ENCODE peak calls at places on chromosomes 13 and 19, in nine cellular contexts. One of them, this sample, is unnamed.

GRCh38 chr13:32278456-32278855 is 36.7 kb downstream of the ZAR1L start:
- DNase-seq in heart right ventricle: no peak
- DNase-seq in esophagus squamous epithelium: no peak
- DNase-seq in thoracic aorta: no peak
- DNase-seq in right lobe of liver: no peak
- DNase-seq in uterus: no peak
- DNase-seq in CD8-positive, alpha-beta memory T cell: no peak
- DNase-seq in PC-3: no peak
- DNase-seq in fibroblast of lung: peak; percentile 54
- DNase-seq in this sample: no peak

GRCh38 chr13:44433863-44434262 is 60.2 kb downstream of the SERP2 start:
- DNase-seq in heart right ventricle: no peak
- DNase-seq in esophagus squamous epithelium: no peak
- DNase-seq in fibroblast of lung: no peak
- DNase-seq in CD8-positive, alpha-beta memory T cell: no peak
- DNase-seq in uterus: no peak
- DNase-seq in thoracic aorta: no peak
- DNase-seq in right lobe of liver: no peak
- DNase-seq in PC-3: no peak
- DNase-seq in this sample: no peak

GRCh38 chr13:80133631-80134083 is 207.3 kb downstream of the SPRY2 start:
- DNase-seq in CD8-positive, alpha-beta memory T cell: no peak
- DNase-seq in thoracic aorta: no peak
- DNase-seq in esophagus squamous epithelium: no peak
- DNase-seq in fibroblast of lung: no peak
- DNase-seq in uterus: no peak
- DNase-seq in heart right ventricle: no peak
- DNase-seq in right lobe of liver: no peak
- DNase-seq in PC-3: no peak
- DNase-seq in this sample: no peak

GRCh38 chr13:29808264-29808663 is 42.2 kb downstream of the UBL3 start:
- DNase-seq in thoracic aorta: no peak
- DNase-seq in right lobe of liver: no peak
- DNase-seq in heart right ventricle: no peak
- DNase-seq in esophagus squamous epithelium: no peak
- DNase-seq in CD8-positive, alpha-beta memory T cell: no peak
- DNase-seq in fibroblast of lung: no peak
- DNase-seq in uterus: no peak
- DNase-seq in PC-3: no peak
- DNase-seq in this sample: no peak

GRCh38 chr19:41214161-41214560 is 4.9 kb upstream of the AXL start:
- DNase-seq in CD8-positive, alpha-beta memory T cell: no peak
- DNase-seq in thoracic aorta: no peak
- DNase-seq in PC-3: no peak
- DNase-seq in uterus: no peak
- DNase-seq in fibroblast of lung: no peak
- DNase-seq in right lobe of liver: no peak
- DNase-seq in heart right ventricle: no peak
- DNase-seq in esophagus squamous epithelium: no peak
- DNase-seq in this sample: no peak

GRCh38 chr13:94176576-94176975 is 302.9 kb downstream of the DCT start:
- DNase-seq in CD8-positive, alpha-beta memory T cell: no peak
- DNase-seq in heart right ventricle: no peak
- DNase-seq in esophagus squamous epithelium: no peak
- DNase-seq in PC-3: no peak
- DNase-seq in right lobe of liver: no peak
- DNase-seq in fibroblast of lung: peak; percentile 58
- DNase-seq in uterus: no peak
- DNase-seq in thoracic aorta: no peak
- DNase-seq in this sample: no peak

GRCh38 chr19:46954502-46955004 is 65.1 kb upstream of the NPAS1 start:
- DNase-seq in esophagus squamous epithelium: no peak
- DNase-seq in PC-3: no peak
- DNase-seq in right lobe of liver: no peak
- DNase-seq in heart right ventricle: no peak
- DNase-seq in thoracic aorta: no peak
- DNase-seq in fibroblast of lung: no peak
- DNase-seq in CD8-positive, alpha-beta memory T cell: no peak
- DNase-seq in uterus: no peak
- DNase-seq in this sample: no peak

GRCh38 chr13:40228486-40228885 is 438.0 kb downstream of the FOXO1 start:
- DNase-seq in right lobe of liver: no peak
- DNase-seq in esophagus squamous epithelium: no peak
- DNase-seq in heart right ventricle: no peak
- DNase-seq in CD8-positive, alpha-beta memory T cell: no peak
- DNase-seq in fibroblast of lung: peak; percentile 83
- DNase-seq in PC-3: no peak
- DNase-seq in uterus: peak; percentile 68
- DNase-seq in thoracic aorta: no peak
- DNase-seq in this sample: no peak

GRCh38 chr13:97223711-97224461 is 1.8 kb downstream of the MBNL2 start:
- DNase-seq in heart right ventricle: peak; percentile 30
- DNase-seq in esophagus squamous epithelium: no peak
- DNase-seq in uterus: peak; percentile 80
- DNase-seq in thoracic aorta: no peak
- DNase-seq in CD8-positive, alpha-beta memory T cell: no peak
- DNase-seq in right lobe of liver: no peak
- DNase-seq in PC-3: peak; percentile 72
- DNase-seq in fibroblast of lung: peak; percentile 96
- DNase-seq in this sample: no peak

GRCh38 chr13:106532111-106532929 is 3.1 kb downstream of the EFNB2 start:
- DNase-seq in thoracic aorta: no peak
- DNase-seq in CD8-positive, alpha-beta memory T cell: no peak
- DNase-seq in right lobe of liver: no peak
- DNase-seq in esophagus squamous epithelium: no peak
- DNase-seq in uterus: no peak
- DNase-seq in heart right ventricle: no peak
- DNase-seq in PC-3: peak; percentile 41
- DNase-seq in fibroblast of lung: peak; percentile 56
- DNase-seq in this sample: no peak

GRCh38 chr13:112209266-112209665 is 142.3 kb downstream of the SOX1 start:
- DNase-seq in heart right ventricle: no peak
- DNase-seq in CD8-positive, alpha-beta memory T cell: no peak
- DNase-seq in esophagus squamous epithelium: no peak
- DNase-seq in fibroblast of lung: no peak
- DNase-seq in PC-3: no peak
- DNase-seq in thoracic aorta: no peak
- DNase-seq in uterus: no peak
- DNase-seq in right lobe of liver: no peak
- DNase-seq in this sample: no peak

GRCh38 chr13:45518525-45519235 is 53.9 kb downstream of the COG3 start:
- DNase-seq in PC-3: peak; percentile 79
- DNase-seq in CD8-positive, alpha-beta memory T cell: no peak
- DNase-seq in thoracic aorta: no peak
- DNase-seq in heart right ventricle: no peak
- DNase-seq in uterus: no peak
- DNase-seq in right lobe of liver: no peak
- DNase-seq in fibroblast of lung: peak; percentile 15
- DNase-seq in esophagus squamous epithelium: no peak
- DNase-seq in this sample: no peak

GRCh38 chr19:13839938-13840750 is 36.8 kb upstream of the NANOS3 start:
- DNase-seq in heart right ventricle: peak; percentile 68
- DNase-seq in esophagus squamous epithelium: no peak
- DNase-seq in uterus: peak; percentile 62
- DNase-seq in thoracic aorta: no peak
- DNase-seq in fibroblast of lung: no peak
- DNase-seq in PC-3: peak; percentile 95
- DNase-seq in right lobe of liver: peak; percentile 63
- DNase-seq in CD8-positive, alpha-beta memory T cell: peak; percentile 77
- DNase-seq in this sample: no peak

GRCh38 chr13:28531956-28532225 is 37.0 kb upstream of the FLT1 start:
- DNase-seq in right lobe of liver: no peak
- DNase-seq in thoracic aorta: no peak
- DNase-seq in CD8-positive, alpha-beta memory T cell: no peak
- DNase-seq in PC-3: no peak
- DNase-seq in uterus: no peak
- DNase-seq in fibroblast of lung: no peak
- DNase-seq in heart right ventricle: no peak
- DNase-seq in esophagus squamous epithelium: no peak
- DNase-seq in this sample: no peak

GRCh38 chr19:40026597-40026970 is 29.4 kb downstream of the ZNF780B start:
- DNase-seq in right lobe of liver: no peak
- DNase-seq in fibroblast of lung: no peak
- DNase-seq in esophagus squamous epithelium: no peak
- DNase-seq in heart right ventricle: no peak
- DNase-seq in uterus: no peak
- DNase-seq in PC-3: no peak
- DNase-seq in CD8-positive, alpha-beta memory T cell: no peak
- DNase-seq in thoracic aorta: no peak
- DNase-seq in this sample: no peak

GRCh38 chr19:39052243-39052746 is 19.9 kb upstream of the FBXO27 start:
- DNase-seq in fibroblast of lung: peak; percentile 60
- DNase-seq in right lobe of liver: peak; percentile 65
- DNase-seq in CD8-positive, alpha-beta memory T cell: peak; percentile 77
- DNase-seq in heart right ventricle: peak; percentile 55
- DNase-seq in PC-3: peak; percentile 64
- DNase-seq in esophagus squamous epithelium: no peak
- DNase-seq in uterus: peak; percentile 26
- DNase-seq in thoracic aorta: peak; percentile 6
- DNase-seq in this sample: peak; percentile 50

GRCh38 chr19:17107546-17108452 is 32.2 kb downstream of the MYO9B start:
- DNase-seq in PC-3: peak; percentile 99
- DNase-seq in esophagus squamous epithelium: no peak
- DNase-seq in right lobe of liver: peak; percentile 70
- DNase-seq in uterus: peak; percentile 96
- DNase-seq in thoracic aorta: peak; percentile 96
- DNase-seq in heart right ventricle: peak; percentile 80
- DNase-seq in CD8-positive, alpha-beta memory T cell: no peak
- DNase-seq in fibroblast of lung: peak; percentile 97
- DNase-seq in this sample: no peak

GRCh38 chr13:71864981-71865857 is 1.8 kb downstream of the DACH1 start:
- DNase-seq in esophagus squamous epithelium: no peak
- DNase-seq in fibroblast of lung: peak; percentile 51
- DNase-seq in thoracic aorta: no peak
- DNase-seq in uterus: peak; percentile 14
- DNase-seq in CD8-positive, alpha-beta memory T cell: no peak
- DNase-seq in right lobe of liver: peak; percentile 38
- DNase-seq in PC-3: no peak
- DNase-seq in heart right ventricle: peak; percentile 54
- DNase-seq in this sample: peak; percentile 8

DNA sequence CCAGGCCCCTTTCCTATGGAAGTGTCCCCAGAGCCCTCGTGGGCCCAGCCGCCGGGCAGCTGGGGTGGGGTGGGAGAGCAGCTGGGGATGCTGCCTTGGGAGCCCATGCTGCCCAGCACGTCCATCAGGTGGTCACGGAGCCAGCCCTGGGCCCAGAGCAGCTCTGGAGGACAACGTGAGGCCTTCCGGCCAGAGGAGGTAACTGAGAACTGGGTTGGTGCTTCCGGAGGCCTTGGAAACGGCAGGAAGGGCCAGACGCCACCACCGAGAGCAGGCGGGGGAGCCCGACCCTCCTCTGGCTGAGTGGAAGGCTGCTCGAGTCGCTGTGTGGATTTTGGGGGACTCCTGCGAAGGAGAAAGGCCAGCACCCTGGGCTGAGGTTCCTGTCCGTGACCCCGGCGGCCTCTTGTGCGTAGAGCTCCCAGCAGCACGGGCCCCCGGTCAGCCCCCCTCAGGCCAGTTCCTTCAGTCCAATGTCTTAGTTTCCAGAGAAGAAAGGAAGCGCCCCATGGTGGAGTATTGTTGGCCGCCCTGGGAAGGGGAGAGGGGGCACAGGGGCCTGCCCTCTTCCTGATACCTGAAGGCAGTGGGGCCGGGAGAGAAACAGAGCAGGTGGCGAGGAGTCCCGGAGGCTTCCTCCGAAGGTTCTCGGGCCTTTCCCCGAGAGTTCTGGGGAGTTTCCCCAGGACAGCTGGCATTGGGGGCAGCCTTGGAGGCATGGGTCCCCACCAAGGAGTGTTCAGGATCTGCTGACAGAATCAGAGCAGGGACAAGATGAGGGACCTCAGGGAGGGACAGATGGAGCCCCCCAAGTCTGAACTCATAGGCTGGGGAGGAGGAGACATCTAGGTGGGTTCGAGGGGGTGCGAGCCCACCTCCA is 68.8 kb downstream of the MLLT1 start:
- DNase-seq in PC-3: no peak
- DNase-seq in thoracic aorta: no peak
- DNase-seq in CD8-positive, alpha-beta memory T cell: no peak
- DNase-seq in heart right ventricle: no peak
- DNase-seq in fibroblast of lung: no peak
- DNase-seq in uterus: no peak
- DNase-seq in esophagus squamous epithelium: no peak
- DNase-seq in right lobe of liver: no peak
- DNase-seq in this sample: no peak
- H3K36me3 ChIP-seq in PC-3: no peaks in the 10 kb centered on the region
- H3K36me3 ChIP-seq in thoracic aorta: peaks cover 25% of the 10 kb centered on the region
- H3K36me3 ChIP-seq in CD8-positive, alpha-beta memory T cell: no peaks in the 10 kb centered on the region
- H3K36me3 ChIP-seq in heart right ventricle: peaks cover 27% of the 10 kb centered on the region
- H3K36me3 ChIP-seq in fibroblast of lung: peaks cover 2% of the 10 kb centered on the region
- H3K36me3 ChIP-seq in uterus: no peaks in the 10 kb centered on the region
- H3K36me3 ChIP-seq in esophagus squamous epithelium: peaks cover 4% of the 10 kb centered on the region
- H3K36me3 ChIP-seq in right lobe of liver: peaks cover 4% of the 10 kb centered on the region
- H3K36me3 ChIP-seq in this sample: no peaks in the 10 kb centered on the region

GRCh38 chr19:20558011-20558410 is 7.6 kb downstream of the ZNF737 start:
- DNase-seq in thoracic aorta: no peak
- DNase-seq in fibroblast of lung: no peak
- DNase-seq in CD8-positive, alpha-beta memory T cell: no peak
- DNase-seq in right lobe of liver: peak; percentile 22
- DNase-seq in PC-3: no peak
- DNase-seq in uterus: no peak
- DNase-seq in esophagus squamous epithelium: no peak
- DNase-seq in heart right ventricle: peak; percentile 18
- DNase-seq in this sample: no peak
- H3K9me3 ChIP-seq in thoracic aorta: peaks cover 86% of the 10 kb centered on the region
- H3K9me3 ChIP-seq in fibroblast of lung: no peaks in the 10 kb centered on the region
- H3K9me3 ChIP-seq in CD8-positive, alpha-beta memory T cell: peaks cover 36% of the 10 kb centered on the region
- H3K9me3 ChIP-seq in right lobe of liver: peaks cover 12% of the 10 kb centered on the region
- H3K9me3 ChIP-seq in PC-3: peaks cover 21% of the 10 kb centered on the region
- H3K9me3 ChIP-seq in uterus: peaks cover 55% of the 10 kb centered on the region
- H3K9me3 ChIP-seq in esophagus squamous epithelium: peaks cover 47% of the 10 kb centered on the region
- H3K9me3 ChIP-seq in heart right ventricle: peaks cover 37% of the 10 kb centered on the region
- H3K9me3 ChIP-seq in this sample: peaks cover 84% of the 10 kb centered on the region

DNA sequence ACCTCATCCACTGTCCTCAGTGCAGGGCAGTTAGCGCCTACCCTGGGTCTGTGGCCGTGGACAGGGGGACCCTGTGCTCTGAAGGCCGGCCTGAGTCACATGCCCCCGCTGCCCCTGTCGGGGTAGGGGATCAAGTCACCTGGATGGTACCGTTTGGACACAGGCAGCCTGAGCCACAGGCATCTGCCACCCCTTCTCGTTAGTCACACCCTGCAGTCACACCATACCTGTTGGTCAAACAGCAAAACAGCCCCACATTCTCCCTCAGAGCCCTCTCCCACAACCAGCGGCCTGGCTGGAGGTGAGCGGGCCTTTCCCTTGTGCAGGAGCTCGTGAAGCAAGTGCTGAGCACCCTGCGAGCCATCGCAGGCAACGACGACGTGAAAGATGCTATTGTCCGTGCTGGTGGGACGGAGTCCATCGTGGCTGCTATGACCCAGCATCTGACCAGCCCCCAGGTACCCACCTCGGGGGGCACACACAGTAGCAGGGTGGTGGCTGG is 8.8 kb upstream of the SLC25A42 start:
- DNase-seq in fibroblast of lung: no peak
- DNase-seq in thoracic aorta: no peak
- DNase-seq in PC-3: no peak
- DNase-seq in heart right ventricle: no peak
- DNase-seq in right lobe of liver: no peak
- DNase-seq in esophagus squamous epithelium: no peak
- DNase-seq in uterus: no peak
- DNase-seq in CD8-positive, alpha-beta memory T cell: no peak
- DNase-seq in this sample: no peak
- H3K36me3 ChIP-seq in fibroblast of lung: peaks cover 35% of the 10 kb centered on the region
- H3K36me3 ChIP-seq in thoracic aorta: peaks cover 12% of the 10 kb centered on the region
- H3K36me3 ChIP-seq in PC-3: peaks cover 32% of the 10 kb centered on the region
- H3K36me3 ChIP-seq in heart right ventricle: peaks cover 60% of the 10 kb centered on the region
- H3K36me3 ChIP-seq in right lobe of liver: peaks cover 15% of the 10 kb centered on the region
- H3K36me3 ChIP-seq in esophagus squamous epithelium: peaks cover 35% of the 10 kb centered on the region
- H3K36me3 ChIP-seq in uterus: no peaks in the 10 kb centered on the region
- H3K36me3 ChIP-seq in CD8-positive, alpha-beta memory T cell: peaks cover 12% of the 10 kb centered on the region
- H3K36me3 ChIP-seq in this sample: peaks cover 64% of the 10 kb centered on the region

GRCh38 chr19:53409505-53410204 is 14.7 kb downstream of the ZNF765 start:
- DNase-seq in CD8-positive, alpha-beta memory T cell: no peak
- DNase-seq in esophagus squamous epithelium: no peak
- DNase-seq in right lobe of liver: no peak
- DNase-seq in heart right ventricle: no peak
- DNase-seq in fibroblast of lung: no peak
- DNase-seq in uterus: no peak
- DNase-seq in thoracic aorta: no peak
- DNase-seq in PC-3: no peak
- DNase-seq in this sample: no peak
- H3K9me3 ChIP-seq in CD8-positive, alpha-beta memory T cell: peaks cover 65% of the 10 kb centered on the region
- H3K9me3 ChIP-seq in esophagus squamous epithelium: peaks cover 54% of the 10 kb centered on the region
- H3K9me3 ChIP-seq in right lobe of liver: peaks cover 35% of the 10 kb centered on the region
- H3K9me3 ChIP-seq in heart right ventricle: peaks cover 35% of the 10 kb centered on the region
- H3K9me3 ChIP-seq in fibroblast of lung: peaks cover 7% of the 10 kb centered on the region
- H3K9me3 ChIP-seq in uterus: peaks cover 30% of the 10 kb centered on the region
- H3K9me3 ChIP-seq in thoracic aorta: peaks cover 72% of the 10 kb centered on the region
- H3K9me3 ChIP-seq in PC-3: peaks cover 62% of the 10 kb centered on the region
- H3K9me3 ChIP-seq in this sample: peaks cover 86% of the 10 kb centered on the region